ENCODE peak calls at places on chromosomes 1 and 21, in four cellular contexts. One of them, this sample, is unnamed. For H3K36me3, the result is how much of the 10 kb centered on the place peaks cover.

GRCh38 chr1:228141082-228141870 is 1.2 kb downstream of the GUK1 start:
- DNase-seq in left lung: peak
- DNase-seq in tibial nerve: peak
- DNase-seq in H1: no peak
- DNase-seq in this sample: peak

GRCh38 chr1:125087691-125088090 is 3902.9 kb downstream of the SRGAP2C start:
- DNase-seq in left lung: no peak
- DNase-seq in tibial nerve: no peak
- DNase-seq in H1: no peak
- DNase-seq in this sample: peak

GRCh38 chr1:221778535-221779142 is 36.8 kb upstream of the DUSP10 start:
- DNase-seq in left lung: peak
- DNase-seq in tibial nerve: no peak
- DNase-seq in H1: no peak
- DNase-seq in this sample: no peak

GRCh38 chr1:172005856-172006255 is 164.6 kb downstream of the DNM3 start:
- DNase-seq in left lung: no peak
- DNase-seq in tibial nerve: no peak
- DNase-seq in H1: no peak
- DNase-seq in this sample: peak

GRCh38 chr1:101264699-101265098 is 27.9 kb downstream of the S1PR1 start:
- DNase-seq in left lung: no peak
- DNase-seq in tibial nerve: no peak
- DNase-seq in H1: no peak
- DNase-seq in this sample: no peak

GRCh38 chr21:18468775-18469174 is 65.2 kb upstream of the TMPRSS15 start:
- DNase-seq in left lung: no peak
- DNase-seq in tibial nerve: no peak
- DNase-seq in H1: no peak
- DNase-seq in this sample: no peak

GRCh38 chr21:32320726-32321125 is 22.1 kb downstream of the MRAP start:
- DNase-seq in left lung: no peak
- DNase-seq in tibial nerve: no peak
- DNase-seq in H1: no peak
- DNase-seq in this sample: peak

GRCh38 chr1:48688102-48688760 is 88.5 kb downstream of the BEND5 start:
- DNase-seq in left lung: no peak
- DNase-seq in tibial nerve: no peak
- DNase-seq in H1: no peak
- DNase-seq in this sample: no peak

GRCh38 chr1:110475358-110476027 is 24.5 kb downstream of the PROK1 start:
- DNase-seq in left lung: no peak
- DNase-seq in tibial nerve: no peak
- DNase-seq in H1: no peak
- DNase-seq in this sample: no peak

GRCh38 chr21:37166733-37167132 is 93.7 kb downstream of the TTC3 start:
- DNase-seq in left lung: no peak
- DNase-seq in tibial nerve: no peak
- DNase-seq in H1: no peak
- DNase-seq in this sample: no peak

GRCh38 chr1:203823306-203823705 is 27.9 kb downstream of the ZBED6 start:
- DNase-seq in left lung: no peak
- DNase-seq in tibial nerve: no peak
- DNase-seq in H1: no peak
- DNase-seq in this sample: no peak

GRCh38 chr1:203828002-203828401 is 32.6 kb downstream of the ZBED6 start:
- DNase-seq in left lung: no peak
- DNase-seq in tibial nerve: no peak
- DNase-seq in H1: no peak
- DNase-seq in this sample: no peak

GRCh38 chr1:203826175-203826574 is 30.8 kb downstream of the ZBED6 start:
- DNase-seq in left lung: no peak
- DNase-seq in tibial nerve: no peak
- DNase-seq in H1: no peak
- DNase-seq in this sample: no peak

DNA sequence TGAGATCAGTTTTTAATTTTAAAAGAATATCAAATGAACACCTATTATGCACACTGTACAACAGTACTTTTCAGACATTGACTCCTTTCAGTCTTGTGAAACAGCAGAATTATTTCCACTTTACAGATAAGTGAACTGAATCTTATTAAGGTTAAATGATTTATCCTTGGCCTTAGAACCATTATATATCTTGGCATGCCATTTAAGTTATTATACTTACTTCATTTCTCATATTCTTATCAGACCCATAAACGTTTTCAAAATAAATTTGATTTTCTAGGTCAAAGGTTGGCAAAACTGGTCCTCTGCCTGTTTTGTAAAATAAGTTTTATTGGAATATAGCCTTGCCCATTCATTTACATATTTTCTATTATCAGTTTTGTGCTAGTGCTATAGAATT is 33.0 kb upstream of the SNRPE start:
- DNase-seq in left lung: no peak
- DNase-seq in tibial nerve: no peak
- DNase-seq in H1: no peak
- DNase-seq in this sample: no peak
- H3K36me3 ChIP-seq in left lung: under half
- H3K36me3 ChIP-seq in tibial nerve: under half
- H3K36me3 ChIP-seq in H1: half or more
- H3K36me3 ChIP-seq in this sample: under half

DNA sequence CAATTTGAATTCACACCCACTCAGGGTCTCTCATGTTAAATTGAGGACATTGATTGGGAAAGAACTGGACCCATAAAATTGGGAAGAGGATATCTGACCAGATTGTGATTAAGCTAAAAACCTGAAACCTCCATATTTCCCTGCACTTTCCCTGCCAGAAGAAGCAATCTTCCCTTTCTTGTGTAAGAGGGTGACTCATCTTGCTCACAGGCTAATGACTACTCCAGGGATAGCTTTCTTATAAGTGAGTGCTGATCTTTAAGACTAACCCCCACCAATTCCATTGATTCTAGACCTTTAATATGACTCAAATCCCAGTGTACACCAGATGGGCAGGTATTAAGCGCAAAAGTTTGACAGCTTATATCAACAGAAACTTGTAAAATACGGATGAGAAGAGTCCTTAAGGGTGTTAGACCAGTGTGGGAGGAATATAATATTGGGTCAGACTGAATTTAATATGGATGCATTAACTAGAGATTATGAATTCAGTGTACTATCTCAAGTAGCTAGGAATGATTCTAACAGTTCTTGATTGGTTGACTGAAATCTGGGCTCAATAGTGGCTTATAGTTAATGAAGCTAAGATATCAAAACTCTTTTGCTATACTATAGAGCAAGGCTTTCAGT is 12.1 kb upstream of the SGIP1 start:
- DNase-seq in left lung: no peak
- DNase-seq in tibial nerve: no peak
- DNase-seq in H1: no peak
- DNase-seq in this sample: no peak
- TF ChIP-seq CTCF in left lung: no peak
- TF ChIP-seq CTCF in tibial nerve: no peak
- TF ChIP-seq CTCF in H1: no peak
- TF ChIP-seq CTCF in this sample: no peak

GRCh38 chr1:115337276-115337632 is 795 bp downstream of the NGF start:
- DNase-seq in left lung: no peak
- DNase-seq in tibial nerve: no peak
- DNase-seq in H1: no peak
- DNase-seq in this sample: no peak
- H3K36me3 ChIP-seq in left lung: under half
- H3K36me3 ChIP-seq in tibial nerve: under half
- H3K36me3 ChIP-seq in H1: under half
- H3K36me3 ChIP-seq in this sample: under half

GRCh38 chr1:229574679-229575442 is 16.4 kb upstream of the ABCB10 start:
- DNase-seq in left lung: no peak
- DNase-seq in tibial nerve: no peak
- DNase-seq in H1: no peak
- DNase-seq in this sample: no peak

GRCh38 chr1:229581485-229581884 is 23.0 kb upstream of the ABCB10 start:
- DNase-seq in left lung: no peak
- DNase-seq in tibial nerve: no peak
- DNase-seq in H1: no peak
- DNase-seq in this sample: no peak

GRCh38 chr1:229579101-229579651 is 20.7 kb upstream of the ABCB10 start:
- DNase-seq in left lung: no peak
- DNase-seq in tibial nerve: no peak
- DNase-seq in H1: no peak
- DNase-seq in this sample: peak

GRCh38 chr1:229582011-229582694 is 23.6 kb upstream of the ABCB10 start:
- DNase-seq in left lung: peak
- DNase-seq in tibial nerve: no peak
- DNase-seq in H1: no peak
- DNase-seq in this sample: no peak

GRCh38 chr1:229578168-229579100 is 19.9 kb upstream of the ABCB10 start:
- DNase-seq in left lung: no peak
- DNase-seq in tibial nerve: no peak
- DNase-seq in H1: no peak
- DNase-seq in this sample: no peak
- TF ChIP-seq CTCF in left lung: no peak
- TF ChIP-seq CTCF in tibial nerve: no peak
- TF ChIP-seq CTCF in H1: no peak
- TF ChIP-seq CTCF in this sample: no peak

GRCh38 chr1:226646026-226646869 is 92.8 kb downstream of the ITPKB start:
- DNase-seq in left lung: no peak
- DNase-seq in tibial nerve: no peak
- DNase-seq in H1: no peak
- DNase-seq in this sample: peak
- H3K36me3 ChIP-seq in left lung: under half
- H3K36me3 ChIP-seq in tibial nerve: under half
- H3K36me3 ChIP-seq in H1: under half
- H3K36me3 ChIP-seq in this sample: under half

DNA sequence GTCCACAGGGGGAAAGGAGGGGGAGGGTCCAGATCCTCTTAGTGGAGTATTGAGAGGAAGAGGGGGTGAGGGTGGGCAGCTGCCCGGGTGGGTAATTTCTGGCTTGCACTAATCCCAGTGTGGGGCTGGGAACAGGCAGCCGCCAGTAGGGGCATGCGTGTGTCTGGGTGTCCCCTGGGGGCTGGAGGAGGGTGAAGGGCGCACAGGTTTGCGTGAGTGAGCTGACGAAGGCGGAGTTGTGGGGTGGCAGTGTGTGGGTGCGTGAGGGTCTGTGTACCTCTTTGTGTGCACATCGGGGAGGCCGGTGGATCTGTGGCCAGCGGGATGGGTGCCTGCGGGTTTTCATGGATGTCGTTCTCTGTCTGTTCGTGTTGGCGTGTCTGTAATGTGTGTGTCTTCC is 97.3 kb downstream of the PAX7 start:
- DNase-seq in left lung: no peak
- DNase-seq in tibial nerve: no peak
- DNase-seq in H1: no peak
- DNase-seq in this sample: no peak
- TF ChIP-seq CTCF in left lung: no peak
- TF ChIP-seq CTCF in tibial nerve: no peak
- TF ChIP-seq CTCF in H1: peak
- TF ChIP-seq CTCF in this sample: no peak

GRCh38 chr21:42423685-42424084 is 20.0 kb downstream of the UBASH3A start:
- DNase-seq in left lung: no peak
- DNase-seq in tibial nerve: no peak
- DNase-seq in H1: no peak
- DNase-seq in this sample: no peak
- H3K36me3 ChIP-seq in left lung: under half
- H3K36me3 ChIP-seq in tibial nerve: under half
- H3K36me3 ChIP-seq in H1: under half
- H3K36me3 ChIP-seq in this sample: under half

DNA sequence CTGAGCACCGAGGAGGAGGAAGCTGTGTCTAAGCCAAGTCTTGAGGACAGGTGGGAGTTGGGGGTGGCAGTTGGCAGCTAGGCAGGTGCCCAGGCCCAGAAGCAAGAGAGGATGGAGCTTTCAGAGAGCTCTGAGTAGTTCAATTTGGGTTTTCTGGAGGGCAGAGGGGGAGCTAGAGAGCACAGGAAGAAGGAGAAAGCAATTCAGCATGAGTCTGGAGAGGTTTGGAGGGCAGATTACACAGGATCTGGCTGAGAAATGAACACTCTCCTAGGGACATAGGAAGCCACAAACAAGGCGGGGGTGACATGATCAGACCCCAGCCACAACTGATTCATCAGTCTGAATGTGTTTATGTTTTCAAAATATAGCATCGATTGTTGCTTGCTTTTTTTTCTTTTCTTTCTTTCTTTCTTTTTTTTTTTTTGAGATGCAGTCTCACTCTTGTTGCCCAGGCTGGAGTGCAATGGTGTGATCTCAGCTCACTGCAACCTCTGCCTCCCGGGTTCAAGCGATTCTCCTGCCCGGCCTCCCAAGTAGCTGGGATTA is 23.8 kb downstream of the PTPRF start:
- DNase-seq in left lung: no peak
- DNase-seq in tibial nerve: no peak
- DNase-seq in H1: no peak
- DNase-seq in this sample: no peak
- TF ChIP-seq CTCF in left lung: no peak
- TF ChIP-seq CTCF in tibial nerve: no peak
- TF ChIP-seq CTCF in H1: no peak
- TF ChIP-seq CTCF in this sample: peak

DNA sequence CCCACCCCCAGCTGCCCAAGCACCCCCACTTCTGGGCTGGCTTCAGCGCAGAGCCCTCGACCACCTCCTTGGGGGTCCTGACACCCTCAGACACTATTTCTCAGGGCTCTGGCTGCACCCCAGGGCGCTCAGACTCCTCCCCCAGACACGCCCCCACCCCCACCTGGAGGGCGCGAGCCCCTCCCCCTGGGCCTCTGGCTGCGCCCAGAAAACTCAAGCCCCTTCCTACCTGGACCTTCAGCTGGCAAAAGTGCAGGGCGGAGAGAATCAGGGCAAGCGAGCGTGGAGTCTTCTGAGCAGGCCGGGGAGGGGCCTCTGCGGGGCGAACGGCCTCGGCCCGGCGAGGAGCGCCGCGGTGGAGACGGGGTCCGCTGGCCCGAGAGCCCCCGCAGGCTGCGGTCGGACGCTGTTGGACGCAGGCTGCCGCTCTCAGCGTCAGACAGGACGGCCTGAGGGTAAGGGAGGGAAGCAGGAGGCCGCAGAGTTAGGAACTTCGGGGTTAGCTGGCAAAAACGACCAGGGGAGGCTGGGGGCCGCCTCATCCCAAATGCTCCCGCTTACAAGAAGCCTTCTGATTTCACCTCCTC is 17.4 kb upstream of the NBPF1 start:
- DNase-seq in left lung: peak
- DNase-seq in tibial nerve: no peak
- DNase-seq in H1: peak
- DNase-seq in this sample: peak
- H3K36me3 ChIP-seq in left lung: under half
- H3K36me3 ChIP-seq in tibial nerve: under half
- H3K36me3 ChIP-seq in H1: under half
- H3K36me3 ChIP-seq in this sample: half or more